ENCODE peak calls at places on chromosomes 5 and 9, in seven cellular contexts. Z is osteocyte, S is PC-3, R is mesenchymal stem cell, D is germinal center, H is uterus, L is NCI-H1105 treated with DMSO at 0.1 percent for 48 hours. B is an unnamed sample.

GRCh38 chr9:130837002-130837511 is 2.0 kb downstream of the ABL1 start:
- DNase-seq in Z (no peak), H (no peak), L (no peak), D (no peak), R (peak; percentile 36), S (no peak), B (no peak)

GRCh38 chr5:171415115-171415730 is 4.2 kb upstream of the FGF18 start:
- DNase-seq in H (no peak), S (peak; percentile 56), D (no peak), R (no peak), L (peak; percentile 3), Z (no peak), B (no peak)

GRCh38 chr5:137054335-137054734 is 444.8 kb downstream of the SPOCK1 start:
- DNase-seq in H (no peak), S (no peak), R (no peak), Z (peak; percentile 40), L (no peak), D (no peak), B (no peak)

GRCh38 chr9:3502560-3503398 is 23.0 kb downstream of the RFX3 start:
- DNase-seq in Z (no peak), H (no peak), D (no peak), L (no peak), S (peak; percentile 65), R (no peak), B (no peak)

GRCh38 chr9:11743356-11743755 is 949.8 kb upstream of the TYRP1 start:
- DNase-seq in S (no peak), D (no peak), L (no peak), H (no peak), R (no peak), Z (no peak), B (no peak)

GRCh38 chr9:124665391-124666058 is 105.6 kb downstream of the NR6A1 start:
- DNase-seq in S (peak; percentile 81), R (peak; percentile 64), D (no peak), Z (no peak), H (no peak), L (no peak), B (no peak)

GRCh38 chr5:151523335-151523734 is 67.8 kb downstream of the FAT2 start:
- DNase-seq in S (peak; percentile 76), Z (no peak), L (peak; percentile 6), D (peak; percentile 70), R (peak; percentile 39), H (no peak), B (peak; percentile 75)

GRCh38 chr5:135219868-135220267 is 179.2 kb downstream of the MACROH2A1 start:
- DNase-seq in H (no peak), D (no peak), L (no peak), Z (peak; percentile 67), S (no peak), R (no peak), B (no peak)

GRCh38 chr9:34508951-34509350 is 13.8 kb downstream of the ENHO start:
- DNase-seq in H (peak; percentile 0), S (no peak), R (no peak), D (no peak), L (no peak), Z (no peak), B (no peak)

GRCh38 chr5:172740483-172741205 is 30.4 kb downstream of the DUSP1 start:
- DNase-seq in Z (peak; percentile 94), L (no peak), H (peak; percentile 71), R (peak; percentile 94), S (peak; percentile 66), D (no peak), B (no peak)

GRCh38 chr5:78610633-78611032 is 37.9 kb downstream of the LHFPL2 start:
- DNase-seq in L (no peak), H (no peak), Z (no peak), D (no peak), R (no peak), S (no peak), B (no peak)